ENCODE peak calls at places on chromosomes 11 and 22, in six cellular contexts. O is neuronal stem cell, H is H1, T is IMR-90, Z is mesendoderm, B is H9. W is an unnamed sample.

GRCh38 chr11:11620966-11621880 is 582 bp downstream of the GALNT18 start:
- DNase-seq in T (peak), H (no peak), B (no peak), Z (no peak), O (peak), W (peak)

GRCh38 chr22:48757581-48757980 is 1070.1 kb downstream of the BRD1 start:
- DNase-seq in B (peak), T (no peak), Z (no peak), H (peak), O (no peak), W (no peak)

GRCh38 chr11:71977090-71977489 is 21.6 kb upstream of the IL18BP start:
- DNase-seq in O (no peak), Z (no peak), B (no peak), T (no peak), H (no peak), W (no peak)

GRCh38 chr22:30829901-30830550 is 135.4 kb downstream of the OSBP2 start:
- DNase-seq in Z (no peak), O (no peak), B (no peak), H (peak), T (peak), W (no peak)

GRCh38 chr22:42962295-42963230 is 52.4 kb downstream of the PACSIN2 start:
- DNase-seq in B (no peak), Z (peak), H (no peak), O (no peak), T (peak), W (peak)

GRCh38 chr11:34147581-34147980 is 42.2 kb downstream of the NAT10 start:
- DNase-seq in Z (no peak), H (no peak), O (no peak), B (no peak), T (no peak), W (no peak)

GRCh38 chr11:112161012-112161411 is 2.9 kb downstream of the IL18 start:
- DNase-seq in O (no peak), H (no peak), T (no peak), B (no peak), Z (no peak), W (no peak)

GRCh38 chr11:35621620-35622019 is 3.4 kb downstream of the FJX1 start:
- DNase-seq in B (no peak), T (no peak), O (no peak), H (no peak), Z (no peak), W (no peak)

DNA sequence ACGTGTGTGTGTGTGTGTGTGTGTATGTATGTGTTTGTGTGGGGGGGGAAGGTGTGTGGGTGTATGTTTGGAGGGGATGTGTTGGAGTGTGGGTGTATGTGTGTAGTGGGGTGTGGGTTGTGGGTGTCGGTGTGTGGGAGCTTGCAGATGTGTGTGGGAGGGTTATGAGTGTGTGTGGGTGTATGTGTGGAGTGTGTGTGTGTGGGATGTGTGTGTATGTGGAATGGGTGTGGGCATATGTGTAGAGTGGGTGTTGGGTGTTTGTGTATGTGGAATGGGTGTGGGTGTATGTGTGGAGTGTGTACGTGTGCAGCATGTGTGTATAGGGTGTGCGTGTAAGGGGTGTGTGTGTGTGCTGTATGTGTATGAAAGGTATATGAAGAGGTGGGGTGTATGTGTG is 14.7 kb downstream of the STX3 start:
- DNase-seq in H (no peak), O (no peak), B (no peak), Z (no peak), T (no peak), W (no peak)
- H3K23ac ChIP-seq in H (no peak), O (no peak), B (no peak), Z (no peak), T (no peak), W (no peak)

GRCh38 chr22:36014539-36015072 is 14.0 kb downstream of the RBFOX2 start:
- DNase-seq in O (no peak), Z (no peak), H (no peak), B (no peak), T (no peak), W (no peak)

GRCh38 chr22:36015155-36015805 is 13.3 kb downstream of the RBFOX2 start:
- DNase-seq in H (no peak), B (no peak), O (no peak), T (no peak), Z (no peak), W (no peak)

GRCh38 chr22:36016656-36017055 is 12.0 kb downstream of the RBFOX2 start:
- DNase-seq in T (no peak), O (no peak), B (no peak), Z (no peak), H (no peak), W (no peak)

GRCh38 chr22:36017661-36018091 is 10.9 kb downstream of the RBFOX2 start:
- DNase-seq in B (no peak), H (no peak), T (no peak), O (no peak), Z (peak), W (no peak)

DNA sequence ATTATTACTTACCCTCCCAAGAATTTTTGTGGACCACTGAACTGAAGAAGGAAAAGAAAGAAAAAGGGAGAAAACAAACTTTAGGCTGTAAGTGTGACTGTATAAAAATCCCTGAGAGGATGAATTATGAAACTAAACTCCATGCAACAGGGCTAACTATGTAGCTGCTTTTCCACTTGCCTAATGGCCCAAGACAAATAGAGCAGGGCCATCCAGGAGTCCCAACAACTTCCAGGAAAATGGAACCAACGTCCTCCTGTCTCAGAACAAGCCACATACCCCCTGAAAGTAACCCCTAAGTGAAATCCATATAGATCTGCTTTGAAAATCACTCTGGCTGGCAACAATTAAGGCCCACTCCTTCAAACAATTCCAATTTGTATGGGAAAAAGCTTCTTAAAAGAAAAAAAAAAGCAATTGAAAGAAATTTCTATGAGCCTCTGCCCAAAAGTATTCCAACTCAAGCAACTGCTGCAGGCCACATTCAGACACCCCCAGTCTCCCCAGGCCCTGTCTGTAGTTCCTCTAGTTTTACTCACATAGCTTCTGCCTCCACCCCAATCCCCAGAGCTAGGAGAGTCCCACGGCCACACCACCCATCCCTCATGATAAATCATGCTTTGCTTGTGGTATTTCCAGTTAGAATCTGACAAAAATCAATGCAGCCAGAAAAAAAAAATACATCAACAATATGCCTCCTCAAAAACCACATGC is 12.7 kb downstream of the RBFOX2 start:
- DNase-seq in Z (no peak), B (no peak), H (no peak), T (no peak), O (no peak), W (no peak)
- H2BK120ac ChIP-seq in Z (no peak), B (no peak), H (no peak), T (no peak), O (no peak), W (no peak)

DNA sequence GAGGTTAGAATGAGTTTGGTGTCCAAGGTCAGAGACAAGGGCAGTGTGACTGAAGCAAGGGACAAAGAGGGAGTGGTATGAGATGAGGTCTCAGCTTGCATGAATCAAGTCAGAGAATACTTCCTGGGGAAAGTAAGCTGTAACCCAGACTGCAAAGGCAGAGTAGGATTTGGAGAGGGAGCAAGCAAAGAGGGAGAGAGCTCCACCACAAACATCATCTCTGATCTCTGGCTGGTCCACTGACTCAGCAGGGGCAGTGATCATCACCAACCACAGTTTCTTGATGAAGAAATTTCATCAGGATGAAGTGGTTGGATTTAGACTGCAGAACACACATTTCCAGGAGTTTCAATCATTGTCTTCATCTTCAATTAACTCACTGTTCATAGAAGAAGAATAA is 54.9 kb upstream of the HMGXB4 start:
- DNase-seq in B (no peak), Z (no peak), T (no peak), O (no peak), H (no peak), W (no peak)
- H3K23ac ChIP-seq in B (no peak), Z (no peak), T (no peak), O (no peak), H (no peak), W (no peak)

GRCh38 chr11:6301096-6301495 is 19.2 kb downstream of the CAVIN3 start:
- DNase-seq in O (no peak), B (no peak), H (no peak), T (no peak), Z (no peak), W (no peak)

GRCh38 chr11:6298605-6299004 is 21.7 kb downstream of the CAVIN3 start:
- DNase-seq in B (peak), O (no peak), T (no peak), Z (peak), H (peak), W (peak)

GRCh38 chr11:6303657-6304056 is 16.6 kb downstream of the CAVIN3 start:
- DNase-seq in B (peak), T (no peak), Z (no peak), O (peak), H (no peak), W (no peak)

GRCh38 chr11:6297831-6298230 is 22.5 kb downstream of the CAVIN3 start:
- DNase-seq in Z (no peak), T (no peak), H (no peak), B (no peak), O (no peak), W (no peak)

DNA sequence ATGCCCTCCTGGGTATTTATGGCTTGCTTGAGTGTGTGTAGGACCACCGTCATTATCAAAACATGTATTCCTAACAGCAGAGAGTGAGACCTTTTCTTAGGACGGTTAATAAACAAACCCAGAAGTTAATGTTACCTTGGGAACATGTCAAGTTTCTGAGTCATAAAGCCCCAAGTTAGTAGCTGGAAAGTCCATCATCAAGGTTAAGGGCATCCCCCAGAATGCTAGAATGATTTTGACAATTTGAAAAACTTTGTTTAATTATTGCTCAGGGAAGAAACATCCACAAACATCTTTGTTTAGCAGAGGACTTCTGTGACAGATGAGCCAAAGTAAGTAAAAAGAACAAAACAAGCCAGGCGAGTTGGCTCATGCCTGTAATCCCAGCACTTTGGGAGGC is 20.0 kb downstream of the CAVIN3 start:
- DNase-seq in Z (no peak), B (no peak), O (no peak), T (peak), H (no peak), W (no peak)
- H2BK120ac ChIP-seq in Z (no peak), B (no peak), O (no peak), T (no peak), H (no peak), W (no peak)

GRCh38 chr11:103484545-103484944 is 375.3 kb downstream of the DYNC2H1 start:
- DNase-seq in O (no peak), H (no peak), B (no peak), T (no peak), Z (no peak), W (no peak)

GRCh38 chr11:103486609-103487008 is 377.4 kb downstream of the DYNC2H1 start:
- DNase-seq in Z (no peak), T (peak), H (no peak), O (no peak), B (no peak), W (no peak)

GRCh38 chr11:103487113-103487512 is 377.9 kb downstream of the DYNC2H1 start:
- DNase-seq in O (no peak), T (no peak), Z (no peak), H (no peak), B (no peak), W (no peak)

GRCh38 chr11:103480421-103480820 is 371.2 kb downstream of the DYNC2H1 start:
- DNase-seq in O (no peak), Z (no peak), T (peak), B (no peak), H (no peak), W (peak)

GRCh38 chr11:103483996-103484395 is 374.8 kb downstream of the DYNC2H1 start:
- DNase-seq in O (no peak), T (peak), Z (no peak), H (no peak), B (no peak), W (no peak)
- H3K23ac ChIP-seq in O (no peak), T (no peak), Z (no peak), H (no peak), B (no peak), W (no peak)

GRCh38 chr11:66344550-66345315 is at the start of gene BRMS1:
- DNase-seq in B (peak), T (peak), H (peak), O (peak), Z (peak), W (peak)
- H2BK120ac ChIP-seq in B (no peak), T (peak), H (no peak), O (peak), Z (no peak), W (no peak)

W was measured in mesenchymal stem cell.